ENCODE peak calls at places on chromosome 1, in four cellular contexts. Y is mammary epithelial cell, N is coronary artery, P is colonic mucosa. F is an unnamed sample.

GRCh38 chr1:248818505-248819374 is 7.0 kb downstream of the SH3BP5L start:
- DNase-seq in N (peak), Y (no peak), P (peak), F (no peak)

GRCh38 chr1:151819951-151820623 is 11.5 kb downstream of the RORC start:
- DNase-seq in N (no peak), P (no peak), Y (peak), F (no peak)

GRCh38 chr1:66732407-66733166 is 19.7 kb upstream of the DYNLT5 start:
- DNase-seq in N (no peak), Y (peak), P (no peak), F (no peak)

GRCh38 chr1:212752934-212753497 is 38.6 kb downstream of the NSL1 start:
- DNase-seq in P (no peak), N (no peak), Y (no peak), F (no peak)

GRCh38 chr1:17531682-17532487 is 7.6 kb upstream of the ARHGEF10L start:
- DNase-seq in Y (peak), P (peak), N (peak), F (no peak)

GRCh38 chr1:46506470-46507219 is 17.0 kb downstream of the DMBX1 start:
- DNase-seq in Y (peak), P (no peak), N (no peak), F (no peak)

GRCh38 chr1:66231162-66232077 is 302.5 kb upstream of the SGIP1 start:
- DNase-seq in P (no peak), Y (peak), N (no peak), F (no peak)

GRCh38 chr1:174274884-174275283 is 115.6 kb downstream of the RABGAP1L start:
- DNase-seq in Y (no peak), P (no peak), N (no peak), F (no peak)

GRCh38 chr1:36567601-36568341 is 85.1 kb upstream of the CSF3R start:
- DNase-seq in P (no peak), N (peak), Y (no peak), F (no peak)

GRCh38 chr1:107250169-107250568 is 109.3 kb downstream of the NTNG1 start:
- DNase-seq in P (no peak), Y (peak), N (no peak), F (peak)

GRCh38 chr1:201378804-201379203 is 1.3 kb upstream of the TNNT2 start:
- DNase-seq in N (no peak), P (no peak), Y (no peak), F (no peak)

GRCh38 chr1:56547977-56548376 is 31.4 kb downstream of the PLPP3 start:
- DNase-seq in N (no peak), P (peak), Y (no peak), F (no peak)

DNA sequence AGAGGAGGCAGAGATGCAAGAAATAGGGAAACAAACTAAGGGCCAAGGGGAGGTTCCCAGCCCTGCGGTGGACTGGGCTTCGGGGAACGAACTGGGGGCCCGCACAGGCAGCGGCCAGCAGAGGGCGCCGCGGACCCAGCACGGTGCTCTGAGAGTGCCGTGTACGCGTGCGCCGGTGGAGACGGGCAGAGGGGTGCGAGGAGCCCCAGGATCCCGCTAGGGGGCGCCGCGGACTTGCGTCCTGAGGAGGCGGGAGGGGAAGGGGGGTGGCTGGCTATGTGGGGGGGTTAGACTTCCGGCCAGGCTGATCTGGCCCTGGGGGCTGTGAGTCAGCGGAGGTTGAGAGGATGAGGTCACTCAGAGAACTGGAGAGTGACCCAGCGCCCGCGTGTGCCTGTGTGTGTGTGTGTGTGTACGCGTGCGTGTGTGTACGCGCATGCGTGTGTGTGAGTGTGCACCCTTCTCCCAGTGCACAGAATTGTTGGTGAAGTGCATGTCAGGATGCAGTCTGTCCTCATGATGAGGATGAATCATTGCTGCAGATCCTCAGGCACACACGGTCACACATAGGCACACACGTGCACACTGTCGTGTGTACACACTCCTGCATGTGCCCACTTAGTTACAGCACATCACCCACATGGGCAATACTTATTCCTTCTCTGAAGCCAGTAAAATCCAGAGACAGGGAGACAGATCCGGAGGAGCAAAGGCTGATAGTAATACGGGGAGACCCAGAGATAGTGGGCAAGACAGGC is 17.0 kb downstream of the NES start:
- DNase-seq in Y (peak), N (peak), P (peak), F (peak)
- H3K4me3 ChIP-seq in Y (peak), N (peak), P (peak), F (no peak)

DNA sequence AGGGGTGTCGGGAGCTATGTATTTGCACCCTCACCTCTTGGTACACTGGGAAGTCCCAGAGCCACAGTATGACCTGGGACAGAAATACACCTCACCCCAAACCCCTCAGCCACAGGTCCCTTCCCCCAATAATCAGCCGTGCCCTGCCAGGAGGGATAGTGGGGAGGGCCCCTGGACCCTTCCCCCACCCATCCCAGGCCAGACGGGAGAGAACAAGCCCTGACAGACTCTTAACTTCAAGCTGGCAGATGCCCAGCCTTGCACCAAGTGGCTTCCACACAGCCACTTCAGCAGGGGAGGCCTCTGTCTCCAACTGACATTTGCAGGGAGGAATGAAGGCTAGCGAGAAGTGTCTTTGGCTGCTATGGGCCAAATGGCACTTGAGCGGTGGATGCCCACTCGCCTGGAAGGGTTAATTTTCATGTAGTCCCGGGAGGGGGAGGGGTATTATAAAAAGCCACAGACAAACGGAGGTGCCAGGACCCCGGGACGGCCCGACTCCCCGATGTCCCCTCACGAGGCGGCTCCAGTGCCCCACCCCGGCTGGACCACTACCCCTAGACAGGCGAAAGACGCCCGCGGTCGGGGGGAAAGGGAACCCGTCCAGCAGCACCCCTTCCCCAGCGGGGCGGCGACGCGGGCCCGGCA is 495 bp downstream of the SYNC start:
- DNase-seq in N (peak), P (peak), Y (no peak), F (no peak)
- H3K4me3 ChIP-seq in N (peak), P (peak), Y (peak), F (peak)

GRCh38 chr1:116916533-116917460 is 7.1 kb downstream of the PTGFRN start:
- DNase-seq in N (peak), Y (no peak), P (peak), F (no peak)

GRCh38 chr1:116914667-116915066 is 5.0 kb downstream of the PTGFRN start:
- DNase-seq in N (no peak), P (no peak), Y (no peak), F (no peak)

GRCh38 chr1:116913941-116914340 is 4.2 kb downstream of the PTGFRN start:
- DNase-seq in P (no peak), Y (no peak), N (peak), F (no peak)

GRCh38 chr1:116916002-116916401 is 6.3 kb downstream of the PTGFRN start:
- DNase-seq in N (no peak), Y (no peak), P (no peak), F (no peak)

DNA sequence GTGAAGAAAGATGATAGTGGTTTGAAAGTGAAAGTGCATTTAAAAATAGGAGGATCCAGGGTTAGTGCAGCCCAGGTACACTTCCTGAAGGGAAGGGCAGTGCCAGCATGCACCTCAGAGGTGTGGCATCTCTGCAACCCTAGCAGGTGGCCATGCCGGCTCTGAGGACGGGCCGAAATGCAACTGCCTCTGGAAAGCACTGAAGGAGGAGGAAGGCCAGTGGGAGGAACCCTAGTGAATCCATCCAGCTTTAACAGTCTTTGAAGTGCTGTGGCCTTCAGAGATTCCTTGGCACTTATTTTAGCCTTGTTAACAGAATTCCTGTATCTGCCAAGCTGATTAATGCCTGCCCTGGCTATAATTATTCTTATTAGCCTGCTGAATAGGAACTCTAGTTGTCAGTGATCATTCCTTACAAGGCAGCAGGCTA is 5.5 kb downstream of the PTGFRN start:
- DNase-seq in Y (peak), P (peak), N (peak), F (no peak)
- H3K4me3 ChIP-seq in Y (no peak), P (peak), N (peak), F (no peak)

GRCh38 chr1:8364528-8365442 is 46.9 kb downstream of the SLC45A1 start:
- DNase-seq in Y (no peak), N (no peak), P (no peak), F (no peak)

GRCh38 chr1:8368956-8369639 is 51.2 kb downstream of the SLC45A1 start:
- DNase-seq in N (no peak), P (no peak), Y (no peak), F (no peak)

GRCh38 chr1:8365661-8366362 is 47.9 kb downstream of the SLC45A1 start:
- DNase-seq in P (no peak), Y (no peak), N (no peak), F (no peak)

GRCh38 chr1:8370046-8370881 is 52.4 kb downstream of the SLC45A1 start:
- DNase-seq in N (peak), P (no peak), Y (no peak), F (peak)

DNA sequence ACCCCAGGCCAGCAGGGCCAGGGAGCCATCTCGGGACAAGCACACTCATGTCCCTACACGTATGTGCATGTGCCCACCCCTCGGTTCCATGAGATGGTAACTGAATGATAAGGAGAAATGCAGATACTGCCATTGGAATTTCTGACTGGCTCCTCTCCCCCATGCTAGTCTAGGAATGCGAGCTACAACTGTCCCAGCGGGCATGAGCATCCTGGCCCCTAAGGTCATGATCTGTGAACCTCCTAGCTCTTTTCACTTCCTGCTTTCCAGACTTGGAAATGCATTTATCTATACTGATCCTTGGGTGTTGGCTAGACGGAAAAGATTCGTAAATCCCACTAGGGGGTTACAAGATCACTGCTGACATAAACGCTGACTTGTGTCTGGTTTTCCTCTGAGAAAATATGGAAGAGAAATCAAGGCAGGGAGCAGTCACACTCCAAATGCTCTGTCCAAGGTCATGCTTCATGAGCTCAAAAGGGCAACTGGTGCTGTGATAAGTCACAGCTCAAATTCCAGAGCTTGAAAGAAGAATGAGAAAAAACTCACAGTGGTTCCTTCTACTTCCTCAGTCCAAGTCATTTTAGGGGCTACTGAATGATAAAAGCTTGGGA is 49.8 kb downstream of the SLC45A1 start:
- DNase-seq in P (no peak), Y (no peak), N (no peak), F (no peak)
- H3K4me3 ChIP-seq in P (no peak), Y (no peak), N (no peak), F (no peak)

GRCh38 chr1:24990136-24990535 is 60.1 kb upstream of the RUNX3 start:
- DNase-seq in N (no peak), Y (no peak), P (no peak), F (no peak)

GRCh38 chr1:24988560-24988912 is 58.5 kb upstream of the RUNX3 start:
- DNase-seq in N (no peak), P (no peak), Y (no peak), F (no peak)

GRCh38 chr1:24987875-24988559 is 57.9 kb upstream of the RUNX3 start:
- DNase-seq in Y (no peak), N (no peak), P (no peak), F (no peak)

GRCh38 chr1:24987424-24987823 is 57.3 kb upstream of the RUNX3 start:
- DNase-seq in N (no peak), Y (no peak), P (no peak), F (no peak)

DNA sequence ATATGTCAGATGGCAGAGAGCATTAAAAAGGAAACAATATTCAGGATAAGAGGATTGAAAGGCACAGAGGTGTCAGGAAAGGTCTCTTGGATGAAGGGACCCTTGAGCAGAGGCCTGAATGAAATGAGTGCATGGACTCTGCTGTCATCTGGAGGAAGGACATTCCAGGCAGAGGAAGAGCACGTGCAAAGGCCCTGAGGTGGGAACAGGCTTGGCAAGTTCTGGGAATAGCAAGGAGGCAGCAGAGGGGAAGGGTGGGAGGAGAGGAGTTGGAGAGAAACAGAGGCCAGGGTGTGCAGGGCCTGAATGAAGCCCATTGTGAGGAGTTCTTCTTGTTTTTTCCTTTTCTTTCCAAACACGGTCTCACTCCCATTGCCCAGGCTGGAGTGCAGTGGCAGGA is 59.0 kb upstream of the RUNX3 start:
- DNase-seq in P (no peak), N (no peak), Y (no peak), F (no peak)
- H3K4me3 ChIP-seq in P (no peak), N (no peak), Y (no peak), F (no peak)